ENCODE peak calls at places on chromosomes 6 and 20, in four cellular contexts. One of them, this sample, is unnamed.

GRCh38 chr6:29647927-29648642 is 8.8 kb upstream of the MOG start:
- DNase-seq in fibroblast of the aortic adventitia: peak; percentile 61
- DNase-seq in effector CD8-positive, alpha-beta T cell: no peak
- DNase-seq in activated CD4-positive, alpha-beta T cell treated with anti-CD3 and anti-CD28 coated beads, Interleukin-2, amount 50 U/mL, for 24 hours: no peak
- DNase-seq in this sample: no peak

GRCh38 chr6:30954631-30955366 is 14.0 kb downstream of the MUCL3 start:
- DNase-seq in fibroblast of the aortic adventitia: no peak
- DNase-seq in effector CD8-positive, alpha-beta T cell: no peak
- DNase-seq in activated CD4-positive, alpha-beta T cell treated with anti-CD3 and anti-CD28 coated beads, Interleukin-2, amount 50 U/mL, for 24 hours: no peak
- DNase-seq in this sample: no peak

GRCh38 chr6:33177552-33178446 is 14.5 kb downstream of the COL11A2 start:
- DNase-seq in fibroblast of the aortic adventitia: no peak
- DNase-seq in effector CD8-positive, alpha-beta T cell: no peak
- DNase-seq in activated CD4-positive, alpha-beta T cell treated with anti-CD3 and anti-CD28 coated beads, Interleukin-2, amount 50 U/mL, for 24 hours: no peak
- DNase-seq in this sample: no peak

GRCh38 chr6:15781890-15782289 is 119.1 kb upstream of the DTNBP1 start:
- DNase-seq in fibroblast of the aortic adventitia: no peak
- DNase-seq in effector CD8-positive, alpha-beta T cell: no peak
- DNase-seq in activated CD4-positive, alpha-beta T cell treated with anti-CD3 and anti-CD28 coated beads, Interleukin-2, amount 50 U/mL, for 24 hours: no peak
- DNase-seq in this sample: no peak

GRCh38 chr20:2955257-2955950 is 82.1 kb downstream of the PTPRA start:
- DNase-seq in fibroblast of the aortic adventitia: no peak
- DNase-seq in effector CD8-positive, alpha-beta T cell: no peak
- DNase-seq in activated CD4-positive, alpha-beta T cell treated with anti-CD3 and anti-CD28 coated beads, Interleukin-2, amount 50 U/mL, for 24 hours: no peak
- DNase-seq in this sample: no peak

GRCh38 chr6:110760589-110760988 is 54.7 kb downstream of the CDK19 start:
- DNase-seq in fibroblast of the aortic adventitia: no peak
- DNase-seq in effector CD8-positive, alpha-beta T cell: no peak
- DNase-seq in activated CD4-positive, alpha-beta T cell treated with anti-CD3 and anti-CD28 coated beads, Interleukin-2, amount 50 U/mL, for 24 hours: no peak
- DNase-seq in this sample: no peak

GRCh38 chr6:84853901-84854300 is 89.5 kb upstream of the TBX18 start:
- DNase-seq in fibroblast of the aortic adventitia: no peak
- DNase-seq in effector CD8-positive, alpha-beta T cell: no peak
- DNase-seq in activated CD4-positive, alpha-beta T cell treated with anti-CD3 and anti-CD28 coated beads, Interleukin-2, amount 50 U/mL, for 24 hours: no peak
- DNase-seq in this sample: no peak

GRCh38 chr20:1338801-1339200 is 9.9 kb upstream of the SDCBP2 start:
- DNase-seq in fibroblast of the aortic adventitia: no peak
- DNase-seq in effector CD8-positive, alpha-beta T cell: no peak
- DNase-seq in activated CD4-positive, alpha-beta T cell treated with anti-CD3 and anti-CD28 coated beads, Interleukin-2, amount 50 U/mL, for 24 hours: no peak
- DNase-seq in this sample: no peak

GRCh38 chr6:150271501-150272263 is 97.1 kb upstream of the IYD start:
- DNase-seq in fibroblast of the aortic adventitia: peak; percentile 19
- DNase-seq in effector CD8-positive, alpha-beta T cell: no peak
- DNase-seq in activated CD4-positive, alpha-beta T cell treated with anti-CD3 and anti-CD28 coated beads, Interleukin-2, amount 50 U/mL, for 24 hours: no peak
- DNase-seq in this sample: no peak

GRCh38 chr6:4487538-4487937 is 288.7 kb upstream of the CDYL start:
- DNase-seq in fibroblast of the aortic adventitia: no peak
- DNase-seq in effector CD8-positive, alpha-beta T cell: no peak
- DNase-seq in activated CD4-positive, alpha-beta T cell treated with anti-CD3 and anti-CD28 coated beads, Interleukin-2, amount 50 U/mL, for 24 hours: no peak
- DNase-seq in this sample: no peak

GRCh38 chr6:44271914-44272313 is 1.7 kb downstream of the TMEM151B start:
- DNase-seq in fibroblast of the aortic adventitia: no peak
- DNase-seq in effector CD8-positive, alpha-beta T cell: no peak
- DNase-seq in activated CD4-positive, alpha-beta T cell treated with anti-CD3 and anti-CD28 coated beads, Interleukin-2, amount 50 U/mL, for 24 hours: no peak
- DNase-seq in this sample: no peak

GRCh38 chr6:35727206-35727934 is 9.5 kb upstream of the ARMC12 start:
- DNase-seq in fibroblast of the aortic adventitia: peak; percentile 65
- DNase-seq in effector CD8-positive, alpha-beta T cell: peak; percentile 52
- DNase-seq in activated CD4-positive, alpha-beta T cell treated with anti-CD3 and anti-CD28 coated beads, Interleukin-2, amount 50 U/mL, for 24 hours: no peak
- DNase-seq in this sample: no peak

GRCh38 chr20:43420192-43420591 is 37.5 kb upstream of the SRSF6 start:
- DNase-seq in fibroblast of the aortic adventitia: no peak
- DNase-seq in effector CD8-positive, alpha-beta T cell: no peak
- DNase-seq in activated CD4-positive, alpha-beta T cell treated with anti-CD3 and anti-CD28 coated beads, Interleukin-2, amount 50 U/mL, for 24 hours: no peak
- DNase-seq in this sample: no peak

GRCh38 chr6:148440877-148441453 is 98.3 kb downstream of the SASH1 start:
- DNase-seq in fibroblast of the aortic adventitia: peak; percentile 97
- DNase-seq in effector CD8-positive, alpha-beta T cell: no peak
- DNase-seq in activated CD4-positive, alpha-beta T cell treated with anti-CD3 and anti-CD28 coated beads, Interleukin-2, amount 50 U/mL, for 24 hours: no peak
- DNase-seq in this sample: no peak

GRCh38 chr20:60062431-60063336 is 104.5 kb downstream of the CDH26 start:
- DNase-seq in fibroblast of the aortic adventitia: peak; percentile 80
- DNase-seq in effector CD8-positive, alpha-beta T cell: no peak
- DNase-seq in activated CD4-positive, alpha-beta T cell treated with anti-CD3 and anti-CD28 coated beads, Interleukin-2, amount 50 U/mL, for 24 hours: no peak
- DNase-seq in this sample: no peak

GRCh38 chr6:37485259-37485658 is 14.4 kb downstream of the CCDC167 start:
- DNase-seq in fibroblast of the aortic adventitia: no peak
- DNase-seq in effector CD8-positive, alpha-beta T cell: no peak
- DNase-seq in activated CD4-positive, alpha-beta T cell treated with anti-CD3 and anti-CD28 coated beads, Interleukin-2, amount 50 U/mL, for 24 hours: no peak
- DNase-seq in this sample: no peak

GRCh38 chr20:35773154-35773751 is 1.4 kb downstream of the PHF20 start:
- DNase-seq in fibroblast of the aortic adventitia: peak; percentile 40
- DNase-seq in effector CD8-positive, alpha-beta T cell: peak; percentile 12
- DNase-seq in activated CD4-positive, alpha-beta T cell treated with anti-CD3 and anti-CD28 coated beads, Interleukin-2, amount 50 U/mL, for 24 hours: no peak
- DNase-seq in this sample: no peak

This sample was measured in stimulated activated CD8-positive, alpha-beta memory T cell treated with anti-CD3 and anti-CD28 coated beads, Interleukin-15, amount 100 ng/mL, for 1 hour.